ENCODE peak calls at places on chromosome 22, in nine cellular contexts. One of them, this sample, is unnamed.

GRCh38 chr22:28894320-28894719 is 10.9 kb downstream of the ZNRF3 start:
- DNase-seq in thyroid gland: peak; percentile 47
- DNase-seq in OCI-LY7: no peak
- DNase-seq in tibial nerve: no peak
- DNase-seq in right atrium auricular region: no peak
- DNase-seq in fibroblast of lung: no peak
- DNase-seq in uterus: peak; percentile 3
- DNase-seq in adrenal gland: peak; percentile 48
- DNase-seq in kidney: no peak
- DNase-seq in this sample: no peak

GRCh38 chr22:22687638-22688500 is 43.5 kb downstream of the GGTLC2 start:
- DNase-seq in thyroid gland: peak; percentile 64
- DNase-seq in tibial nerve: peak; percentile 75
- DNase-seq in uterus: no peak
- DNase-seq in OCI-LY7: peak; percentile 68
- DNase-seq in fibroblast of lung: peak; percentile 72
- DNase-seq in kidney: no peak
- DNase-seq in right atrium auricular region: no peak
- DNase-seq in adrenal gland: peak; percentile 62
- DNase-seq in this sample: no peak

GRCh38 chr22:28883917-28884753 is 763 bp downstream of the ZNRF3 start:
- DNase-seq in right atrium auricular region: no peak
- DNase-seq in OCI-LY7: peak; percentile 59
- DNase-seq in kidney: peak; percentile 85
- DNase-seq in adrenal gland: peak; percentile 44
- DNase-seq in fibroblast of lung: peak; percentile 33
- DNase-seq in tibial nerve: no peak
- DNase-seq in thyroid gland: peak; percentile 55
- DNase-seq in uterus: peak; percentile 52
- DNase-seq in this sample: peak; percentile 76

GRCh38 chr22:20965888-20966855 is 883 bp upstream of the AIFM3 start:
- DNase-seq in thyroid gland: no peak
- DNase-seq in fibroblast of lung: no peak
- DNase-seq in OCI-LY7: no peak
- DNase-seq in tibial nerve: no peak
- DNase-seq in kidney: no peak
- DNase-seq in uterus: no peak
- DNase-seq in right atrium auricular region: no peak
- DNase-seq in adrenal gland: no peak
- DNase-seq in this sample: no peak

GRCh38 chr22:37491106-37491505 is 4.9 kb upstream of the MFNG start:
- DNase-seq in right atrium auricular region: no peak
- DNase-seq in fibroblast of lung: no peak
- DNase-seq in adrenal gland: no peak
- DNase-seq in thyroid gland: no peak
- DNase-seq in tibial nerve: no peak
- DNase-seq in OCI-LY7: no peak
- DNase-seq in uterus: no peak
- DNase-seq in kidney: no peak
- DNase-seq in this sample: no peak

GRCh38 chr22:26981111-26981510 is 323.7 kb downstream of the MIAT start:
- DNase-seq in fibroblast of lung: no peak
- DNase-seq in kidney: no peak
- DNase-seq in thyroid gland: no peak
- DNase-seq in OCI-LY7: no peak
- DNase-seq in adrenal gland: no peak
- DNase-seq in uterus: peak; percentile 66
- DNase-seq in tibial nerve: no peak
- DNase-seq in right atrium auricular region: no peak
- DNase-seq in this sample: no peak

GRCh38 chr22:39275814-39276443 is 31.1 kb upstream of the PDGFB start:
- DNase-seq in tibial nerve: no peak
- DNase-seq in kidney: no peak
- DNase-seq in fibroblast of lung: no peak
- DNase-seq in OCI-LY7: no peak
- DNase-seq in adrenal gland: no peak
- DNase-seq in thyroid gland: no peak
- DNase-seq in right atrium auricular region: no peak
- DNase-seq in uterus: no peak
- DNase-seq in this sample: no peak

GRCh38 chr22:25059438-25059837 is 106.9 kb downstream of the KIAA1671 start:
- DNase-seq in uterus: no peak
- DNase-seq in adrenal gland: no peak
- DNase-seq in fibroblast of lung: no peak
- DNase-seq in kidney: no peak
- DNase-seq in right atrium auricular region: no peak
- DNase-seq in OCI-LY7: no peak
- DNase-seq in thyroid gland: no peak
- DNase-seq in tibial nerve: no peak
- DNase-seq in this sample: no peak

GRCh38 chr22:33162196-33162595 is 104.0 kb upstream of the SYN3 start:
- DNase-seq in adrenal gland: no peak
- DNase-seq in fibroblast of lung: no peak
- DNase-seq in uterus: no peak
- DNase-seq in thyroid gland: no peak
- DNase-seq in OCI-LY7: no peak
- DNase-seq in tibial nerve: no peak
- DNase-seq in right atrium auricular region: no peak
- DNase-seq in kidney: no peak
- DNase-seq in this sample: no peak

GRCh38 chr22:37416806-37417205 is 10.5 kb downstream of the ELFN2 start:
- DNase-seq in uterus: no peak
- DNase-seq in thyroid gland: no peak
- DNase-seq in kidney: peak; percentile 70
- DNase-seq in OCI-LY7: no peak
- DNase-seq in adrenal gland: no peak
- DNase-seq in fibroblast of lung: no peak
- DNase-seq in tibial nerve: no peak
- DNase-seq in right atrium auricular region: no peak
- DNase-seq in this sample: no peak

GRCh38 chr22:20764053-20764720 is 9.7 kb upstream of the SERPIND1 start:
- DNase-seq in OCI-LY7: no peak
- DNase-seq in tibial nerve: no peak
- DNase-seq in adrenal gland: no peak
- DNase-seq in thyroid gland: no peak
- DNase-seq in fibroblast of lung: no peak
- DNase-seq in uterus: no peak
- DNase-seq in kidney: no peak
- DNase-seq in right atrium auricular region: no peak
- DNase-seq in this sample: no peak

GRCh38 chr22:23202812-23203451 is 22.6 kb downstream of the BCR start:
- DNase-seq in adrenal gland: no peak
- DNase-seq in kidney: peak; percentile 4
- DNase-seq in OCI-LY7: no peak
- DNase-seq in thyroid gland: no peak
- DNase-seq in fibroblast of lung: no peak
- DNase-seq in right atrium auricular region: no peak
- DNase-seq in uterus: no peak
- DNase-seq in tibial nerve: no peak
- DNase-seq in this sample: no peak

GRCh38 chr22:26213826-26214225 is 44.6 kb downstream of the SEZ6L start:
- DNase-seq in tibial nerve: no peak
- DNase-seq in right atrium auricular region: no peak
- DNase-seq in adrenal gland: no peak
- DNase-seq in thyroid gland: no peak
- DNase-seq in fibroblast of lung: no peak
- DNase-seq in OCI-LY7: no peak
- DNase-seq in kidney: no peak
- DNase-seq in uterus: no peak
- DNase-seq in this sample: peak; percentile 17

GRCh38 chr22:28837640-28838039 is 37.3 kb upstream of the XBP1 start:
- DNase-seq in uterus: no peak
- DNase-seq in kidney: no peak
- DNase-seq in thyroid gland: no peak
- DNase-seq in OCI-LY7: no peak
- DNase-seq in tibial nerve: no peak
- DNase-seq in fibroblast of lung: no peak
- DNase-seq in right atrium auricular region: no peak
- DNase-seq in adrenal gland: no peak
- DNase-seq in this sample: no peak

GRCh38 chr22:46672731-46673130 is 52.5 kb downstream of the GRAMD4 start:
- DNase-seq in uterus: no peak
- DNase-seq in tibial nerve: no peak
- DNase-seq in fibroblast of lung: no peak
- DNase-seq in kidney: no peak
- DNase-seq in OCI-LY7: peak; percentile 33
- DNase-seq in right atrium auricular region: no peak
- DNase-seq in adrenal gland: no peak
- DNase-seq in thyroid gland: no peak
- DNase-seq in this sample: no peak
- H3K4me3 ChIP-seq in uterus: no peak overlapping the region
- H3K4me3 ChIP-seq in tibial nerve: no peak overlapping the region
- H3K4me3 ChIP-seq in fibroblast of lung: no peak overlapping the region
- H3K4me3 ChIP-seq in kidney: no peak overlapping the region
- H3K4me3 ChIP-seq in OCI-LY7: no peak overlapping the region
- H3K4me3 ChIP-seq in right atrium auricular region: no peak overlapping the region
- H3K4me3 ChIP-seq in adrenal gland: no peak overlapping the region
- H3K4me3 ChIP-seq in thyroid gland: no peak overlapping the region
- H3K4me3 ChIP-seq in this sample: no peak overlapping the region

GRCh38 chr22:30665786-30666185 is 1.9 kb downstream of the DUSP18 start:
- DNase-seq in thyroid gland: no peak
- DNase-seq in tibial nerve: no peak
- DNase-seq in adrenal gland: no peak
- DNase-seq in uterus: no peak
- DNase-seq in OCI-LY7: no peak
- DNase-seq in fibroblast of lung: no peak
- DNase-seq in kidney: no peak
- DNase-seq in right atrium auricular region: no peak
- DNase-seq in this sample: no peak

GRCh38 chr22:30667092-30667485 is 586 bp downstream of the DUSP18 start:
- DNase-seq in tibial nerve: no peak
- DNase-seq in kidney: no peak
- DNase-seq in right atrium auricular region: no peak
- DNase-seq in fibroblast of lung: no peak
- DNase-seq in uterus: no peak
- DNase-seq in thyroid gland: no peak
- DNase-seq in OCI-LY7: peak; percentile 15
- DNase-seq in adrenal gland: no peak
- DNase-seq in this sample: no peak

GRCh38 chr22:30668306-30668655 is 606 bp upstream of the DUSP18 start:
- DNase-seq in adrenal gland: no peak
- DNase-seq in fibroblast of lung: no peak
- DNase-seq in right atrium auricular region: no peak
- DNase-seq in thyroid gland: no peak
- DNase-seq in uterus: no peak
- DNase-seq in kidney: no peak
- DNase-seq in OCI-LY7: no peak
- DNase-seq in tibial nerve: no peak
- DNase-seq in this sample: no peak

GRCh38 chr22:30665266-30665665 is 2.4 kb downstream of the DUSP18 start:
- DNase-seq in thyroid gland: no peak
- DNase-seq in kidney: no peak
- DNase-seq in OCI-LY7: no peak
- DNase-seq in tibial nerve: no peak
- DNase-seq in fibroblast of lung: no peak
- DNase-seq in right atrium auricular region: no peak
- DNase-seq in adrenal gland: no peak
- DNase-seq in uterus: no peak
- DNase-seq in this sample: no peak

GRCh38 chr22:30667486-30668305 is at the start of gene DUSP18:
- DNase-seq in kidney: peak; percentile 97
- DNase-seq in right atrium auricular region: peak; percentile 95
- DNase-seq in uterus: peak; percentile 93
- DNase-seq in OCI-LY7: peak; percentile 87
- DNase-seq in adrenal gland: peak; percentile 95
- DNase-seq in thyroid gland: peak; percentile 92
- DNase-seq in fibroblast of lung: peak; percentile 88
- DNase-seq in tibial nerve: peak; percentile 91
- DNase-seq in this sample: peak; percentile 94
- TF ChIP-seq CTCF in kidney: no peak
- TF ChIP-seq CTCF in right atrium auricular region: peak; percentile 44
- TF ChIP-seq CTCF in uterus: no peak
- TF ChIP-seq CTCF in OCI-LY7: no peak
- TF ChIP-seq CTCF in adrenal gland: peak; percentile 25
- TF ChIP-seq CTCF in thyroid gland: peak; percentile 16
- TF ChIP-seq CTCF in fibroblast of lung: peak; percentile 23
- TF ChIP-seq CTCF in tibial nerve: peak; percentile 20
- TF ChIP-seq CTCF in this sample: no peak

GRCh38 chr22:45211435-45211834 is 29.3 kb downstream of the KIAA0930 start:
- DNase-seq in thyroid gland: no peak
- DNase-seq in right atrium auricular region: no peak
- DNase-seq in fibroblast of lung: no peak
- DNase-seq in OCI-LY7: no peak
- DNase-seq in uterus: no peak
- DNase-seq in kidney: peak; percentile 12
- DNase-seq in tibial nerve: no peak
- DNase-seq in adrenal gland: no peak
- DNase-seq in this sample: no peak

GRCh38 chr22:45212992-45213751 is 27.5 kb downstream of the KIAA0930 start:
- DNase-seq in adrenal gland: peak; percentile 82
- DNase-seq in tibial nerve: peak; percentile 55
- DNase-seq in uterus: peak; percentile 42
- DNase-seq in kidney: peak; percentile 75
- DNase-seq in OCI-LY7: no peak
- DNase-seq in right atrium auricular region: peak; percentile 85
- DNase-seq in thyroid gland: peak; percentile 12
- DNase-seq in fibroblast of lung: peak; percentile 66
- DNase-seq in this sample: no peak

GRCh38 chr22:45211848-45212247 is 28.8 kb downstream of the KIAA0930 start:
- DNase-seq in adrenal gland: no peak
- DNase-seq in tibial nerve: no peak
- DNase-seq in fibroblast of lung: no peak
- DNase-seq in right atrium auricular region: no peak
- DNase-seq in thyroid gland: no peak
- DNase-seq in OCI-LY7: no peak
- DNase-seq in kidney: peak; percentile 56
- DNase-seq in uterus: no peak
- DNase-seq in this sample: no peak

GRCh38 chr22:45210577-45211431 is 29.9 kb downstream of the KIAA0930 start:
- DNase-seq in right atrium auricular region: no peak
- DNase-seq in adrenal gland: no peak
- DNase-seq in tibial nerve: no peak
- DNase-seq in fibroblast of lung: no peak
- DNase-seq in kidney: peak; percentile 55
- DNase-seq in uterus: no peak
- DNase-seq in OCI-LY7: no peak
- DNase-seq in thyroid gland: no peak
- DNase-seq in this sample: no peak

DNA sequence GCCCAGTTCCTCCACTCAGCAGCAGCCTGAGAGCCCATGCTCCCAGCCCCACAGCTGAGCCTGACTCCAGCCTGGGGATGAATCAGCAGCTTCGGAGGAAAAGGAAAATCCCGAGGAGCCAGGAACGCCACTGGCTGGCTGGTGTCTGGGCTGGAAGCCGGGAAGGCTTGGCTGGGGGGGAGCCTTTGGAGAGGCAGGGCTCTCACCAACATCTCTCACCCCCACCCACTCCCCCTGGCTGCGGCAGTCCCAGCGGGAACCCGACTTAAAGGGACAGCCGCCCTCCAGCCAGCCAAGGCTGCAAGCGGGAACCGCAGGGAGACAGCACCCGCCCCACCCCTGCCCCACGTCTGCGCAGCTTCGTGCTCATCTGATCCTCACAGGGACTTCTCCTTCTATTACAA is 28.4 kb downstream of the KIAA0930 start:
- DNase-seq in right atrium auricular region: peak; percentile 89
- DNase-seq in OCI-LY7: no peak
- DNase-seq in uterus: peak; percentile 73
- DNase-seq in tibial nerve: peak; percentile 44
- DNase-seq in adrenal gland: peak; percentile 95
- DNase-seq in kidney: peak; percentile 91
- DNase-seq in fibroblast of lung: peak; percentile 90
- DNase-seq in thyroid gland: peak; percentile 83
- DNase-seq in this sample: peak; percentile 96
- H3K27ac ChIP-seq in right atrium auricular region: peak overlapping the region; percentile 72
- H3K27ac ChIP-seq in OCI-LY7: no peak overlapping the region
- H3K27ac ChIP-seq in uterus: peak overlapping the region; percentile 66
- H3K27ac ChIP-seq in tibial nerve: peak overlapping the region; percentile 59
- H3K27ac ChIP-seq in adrenal gland: peak overlapping the region; percentile 85
- H3K27ac ChIP-seq in kidney: no peak overlapping the region
- H3K27ac ChIP-seq in fibroblast of lung: peak overlapping the region; percentile 71
- H3K27ac ChIP-seq in thyroid gland: no peak overlapping the region
- H3K27ac ChIP-seq in this sample: peak overlapping the region; percentile 88

GRCh38 chr22:46071451-46072029 is 78.8 kb upstream of the PPARA start:
- DNase-seq in kidney: peak; percentile 98
- DNase-seq in right atrium auricular region: peak; percentile 91
- DNase-seq in uterus: peak; percentile 97
- DNase-seq in OCI-LY7: peak; percentile 44
- DNase-seq in fibroblast of lung: peak; percentile 96
- DNase-seq in tibial nerve: peak; percentile 96
- DNase-seq in adrenal gland: peak; percentile 96
- DNase-seq in thyroid gland: peak; percentile 91
- DNase-seq in this sample: peak; percentile 94
- H3K4me3 ChIP-seq in kidney: peak overlapping the region; percentile 50
- H3K4me3 ChIP-seq in right atrium auricular region: peak overlapping the region; percentile 69
- H3K4me3 ChIP-seq in uterus: peak overlapping the region; percentile 88
- H3K4me3 ChIP-seq in OCI-LY7: peak overlapping the region; percentile 66
- H3K4me3 ChIP-seq in fibroblast of lung: peak overlapping the region; percentile 98
- H3K4me3 ChIP-seq in tibial nerve: peak overlapping the region; percentile 17
- H3K4me3 ChIP-seq in adrenal gland: peak overlapping the region; percentile 76
- H3K4me3 ChIP-seq in thyroid gland: peak overlapping the region; percentile 50
- H3K4me3 ChIP-seq in this sample: peak overlapping the region; percentile 96